ENCODE peak calls at places on chromosomes 3 and 15, in six cellular contexts. M, O, D, Q, N and P are unnamed samples.

GRCh38 chr3:149245738-149246451 is 24.3 kb upstream of the CP start:
- DNase-seq in M (no peak), O (no peak), D (no peak), Q (no peak), N (peak; percentile 78), P (peak; percentile 34)

GRCh38 chr15:77659350-77660321 is 26.9 kb upstream of the LINGO1 start:
- DNase-seq in M (no peak), O (no peak), D (peak; percentile 76), Q (peak; percentile 50), N (peak; percentile 55), P (peak; percentile 83)

GRCh38 chr3:17874630-17875029 is 132.2 kb upstream of the TBC1D5 start:
- DNase-seq in M (no peak), O (no peak), D (no peak), Q (no peak), N (peak; percentile 9), P (no peak)

GRCh38 chr3:150763841-150764483 is 993 bp upstream of the SIAH2 start:
- DNase-seq in M (peak; percentile 58), O (no peak), D (peak; percentile 64), Q (peak; percentile 71), N (peak; percentile 51), P (peak; percentile 63)

GRCh38 chr3:155313303-155313702 is 19.8 kb upstream of the STRIT1 start:
- DNase-seq in M (no peak), O (no peak), D (no peak), Q (no peak), N (no peak), P (no peak)

GRCh38 chr3:85297291-85297690 is 338.5 kb downstream of the CADM2 start:
- DNase-seq in M (no peak), O (no peak), D (no peak), Q (no peak), N (no peak), P (no peak)

GRCh38 chr15:80849308-80849707 is 70.1 kb downstream of the CEMIP start:
- DNase-seq in M (no peak), O (no peak), D (no peak), Q (peak; percentile 52), N (peak; percentile 94), P (no peak)

GRCh38 chr3:159987291-159987711 is 1.3 kb upstream of the IL12A start:
- DNase-seq in M (no peak), O (no peak), D (no peak), Q (no peak), N (peak; percentile 89), P (no peak)

GRCh38 chr15:63083046-63083445 is 38.6 kb upstream of the LACTB start:
- DNase-seq in M (no peak), O (no peak), D (no peak), Q (no peak), N (no peak), P (no peak)

GRCh38 chr3:63855333-63855940 is 8.2 kb downstream of the THOC7 start:
- DNase-seq in M (no peak), O (no peak), D (no peak), Q (no peak), N (no peak), P (no peak)

GRCh38 chr15:68333775-68334470 is 56.4 kb downstream of the FEM1B start:
- DNase-seq in M (peak; percentile 52), O (no peak), D (no peak), Q (no peak), N (peak; percentile 38), P (no peak)

GRCh38 chr15:67065531-67066005 is at the start of gene SMAD3:
- DNase-seq in M (peak; percentile 89), O (no peak), D (peak; percentile 80), Q (peak; percentile 90), N (peak; percentile 92), P (peak; percentile 87)

GRCh38 chr3:188294823-188295487 is 141.0 kb downstream of the LPP start:
- DNase-seq in M (no peak), O (no peak), D (no peak), Q (no peak), N (peak; percentile 96), P (no peak)

GRCh38 chr3:171600030-171600429 is 139.8 kb upstream of the TNIK start:
- DNase-seq in M (no peak), O (no peak), D (no peak), Q (no peak), N (no peak), P (no peak)

DNA sequence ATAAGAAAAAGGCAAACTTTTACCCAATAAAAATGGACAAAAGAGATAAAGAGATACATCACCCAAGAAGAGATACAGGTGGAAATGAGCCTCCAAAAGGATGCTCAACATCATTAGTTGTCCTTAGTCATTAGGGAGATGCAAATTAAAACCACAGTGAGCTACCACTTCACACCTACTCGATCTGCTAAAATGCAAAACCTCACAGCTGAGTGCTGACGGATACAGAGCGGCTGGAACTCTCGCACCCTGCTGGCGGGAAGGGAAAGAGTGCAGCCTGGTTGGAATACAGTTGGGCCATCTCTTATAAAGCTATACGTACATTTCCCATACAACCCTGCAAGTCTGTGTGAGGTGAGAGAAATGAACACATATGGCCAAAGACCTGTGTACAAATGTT is 78.5 kb upstream of the PRR20G start:
- DNase-seq in M (no peak), O (no peak), D (no peak), Q (no peak), N (no peak), P (no peak)
- TF ChIP-seq CTCF in M (no peak), O (no peak), D (no peak), Q (no peak), N (no peak), P (no peak)

GRCh38 chr15:65095011-65095746 is 18.6 kb downstream of the KBTBD13 start:
- DNase-seq in M (no peak), O (no peak), D (no peak), Q (no peak), N (no peak), P (no peak)
- TF ChIP-seq CTCF in M (no peak), O (no peak), D (no peak), Q (no peak), N (no peak), P (no peak)

GRCh38 chr3:42557849-42558248 is 23.9 kb downstream of the SEC22C start:
- DNase-seq in M (no peak), O (no peak), D (peak; percentile 27), Q (no peak), N (no peak), P (no peak)
- TF ChIP-seq CTCF in M (no peak), O (no peak), D (peak; percentile 18), Q (no peak), N (no peak), P (peak; percentile 19)

DNA sequence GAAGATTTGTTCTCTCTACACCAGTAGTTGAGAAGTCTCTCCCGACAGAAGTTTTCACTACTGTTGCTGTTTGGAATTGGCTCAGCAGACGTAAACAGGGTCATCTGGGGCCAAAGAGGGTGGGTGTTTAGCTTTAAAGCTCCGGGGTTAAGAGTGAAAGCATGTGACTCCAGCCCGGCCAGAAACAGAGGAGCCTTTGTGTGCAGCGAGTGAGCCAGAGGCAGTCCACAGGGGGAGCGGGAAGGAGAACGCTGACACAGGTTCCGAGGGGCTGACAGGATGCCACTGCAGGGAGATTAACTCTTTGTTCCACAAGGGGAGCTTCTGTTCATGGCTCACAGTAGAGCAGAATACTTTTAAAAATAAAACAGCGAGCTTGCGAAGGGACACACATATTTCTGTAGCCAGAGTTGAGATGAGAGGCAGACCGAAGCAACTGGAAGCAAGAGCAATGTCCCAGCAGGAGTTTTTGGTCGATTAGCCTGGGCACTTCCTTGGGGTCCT is 26.9 kb downstream of the BMF start:
- DNase-seq in M (peak; percentile 76), O (no peak), D (no peak), Q (peak; percentile 71), N (peak; percentile 56), P (no peak)
- TF ChIP-seq CTCF in M (no peak), O (no peak), D (no peak), Q (peak; percentile 19), N (no peak), P (no peak)

DNA sequence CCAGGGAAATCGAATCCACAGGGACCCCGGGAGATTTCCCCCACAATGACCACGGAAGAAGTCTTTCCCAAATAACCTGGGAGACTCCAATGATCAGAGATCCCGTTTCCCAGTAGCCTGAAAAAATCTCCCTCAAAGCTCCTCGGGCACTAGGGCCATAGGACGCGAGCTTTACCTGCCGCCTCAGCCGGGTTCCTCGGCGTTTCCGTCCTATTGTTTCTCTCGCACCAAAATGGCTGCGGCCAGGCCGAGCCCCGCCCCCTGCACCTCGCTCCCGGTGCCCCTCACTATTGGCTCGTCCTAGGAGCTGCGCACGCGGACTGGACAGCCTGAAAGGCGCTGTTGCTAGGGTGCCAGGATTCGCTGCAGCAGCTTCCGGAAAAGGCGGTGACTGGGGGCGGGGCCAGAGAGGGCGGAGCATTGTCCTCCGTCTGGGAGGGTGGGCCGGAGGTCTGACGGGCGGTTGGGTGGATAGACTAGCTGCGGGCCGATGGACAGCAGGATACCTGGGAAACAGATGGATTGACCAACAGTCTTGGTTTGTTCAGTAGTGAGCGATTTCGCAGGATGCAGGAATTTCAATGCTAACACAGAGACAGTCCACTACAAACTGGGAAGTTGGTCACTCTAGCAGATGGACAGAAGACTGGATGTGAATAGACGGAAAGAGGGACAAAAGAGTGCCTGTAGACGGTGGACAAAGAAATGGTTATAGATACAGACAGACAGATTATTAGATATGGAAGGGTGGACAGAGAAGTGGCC is at the start of gene IP6K2:
- DNase-seq in M (peak; percentile 99), O (no peak), D (peak; percentile 99), Q (peak; percentile 99), N (peak; percentile 96), P (peak; percentile 98)
- TF ChIP-seq CTCF in M (no peak), O (no peak), D (no peak), Q (no peak), N (no peak), P (no peak)

DNA sequence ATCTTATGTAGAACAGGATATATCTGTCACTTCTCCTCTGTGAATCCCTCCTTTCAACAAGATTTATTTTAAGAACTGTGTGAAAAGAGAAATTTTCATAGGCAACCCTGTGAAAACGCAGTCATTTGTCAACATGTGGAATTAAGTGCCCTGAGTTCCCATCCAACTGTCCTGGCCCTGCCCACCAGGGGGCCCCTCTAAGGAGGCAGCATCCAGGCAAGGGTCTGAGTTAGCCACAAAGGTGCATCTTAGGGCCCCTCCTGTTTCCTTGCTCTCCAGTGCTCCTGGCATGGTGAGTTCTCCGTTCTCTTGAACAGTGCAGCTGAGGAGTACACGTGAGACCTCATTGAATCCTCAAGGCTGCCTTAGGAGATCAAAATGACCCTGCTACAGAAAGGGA is 76.7 kb upstream of the CHRNA7 start:
- DNase-seq in M (no peak), O (no peak), D (no peak), Q (no peak), N (no peak), P (no peak)
- TF ChIP-seq CTCF in M (no peak), O (no peak), D (no peak), Q (no peak), N (no peak), P (no peak)

GRCh38 chr15:59642351-59642750 is 15.0 kb downstream of the GTF2A2 start:
- DNase-seq in M (no peak), O (no peak), D (no peak), Q (no peak), N (no peak), P (no peak)
- TF ChIP-seq CTCF in M (no peak), O (no peak), D (no peak), Q (no peak), N (no peak), P (no peak)

DNA sequence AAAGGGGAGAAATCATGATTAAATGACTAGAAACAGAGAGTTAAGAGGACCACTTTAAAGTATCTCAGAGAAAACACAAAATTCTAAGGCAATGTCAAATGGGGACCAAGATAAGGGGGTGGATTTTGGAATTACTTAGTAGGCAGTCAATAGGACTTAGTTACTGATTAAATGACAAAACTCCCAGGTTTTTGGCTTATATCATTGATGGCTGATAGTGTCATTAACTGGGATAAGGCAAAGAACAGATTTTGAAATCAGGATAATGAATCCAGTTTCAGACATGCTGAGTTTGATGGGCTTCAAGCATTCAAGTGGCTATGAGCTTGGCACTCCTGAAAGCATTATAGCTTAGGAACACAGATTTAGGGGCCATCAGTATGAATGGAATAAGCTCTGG is 53.9 kb downstream of the TOP2B start:
- DNase-seq in M (no peak), O (no peak), D (no peak), Q (no peak), N (no peak), P (no peak)
- TF ChIP-seq CTCF in M (no peak), O (no peak), D (no peak), Q (no peak), N (no peak), P (no peak)